ENCODE peak calls at places on chromosomes 2 and 18, in nine cellular contexts. X is brain microvascular endothelial cell; Q is heart right ventricle; W is AG04450; A is naive thymus-derived CD4-positive, alpha-beta T cell; Y is lung; F is lower lobe of right lung; K is left lung; C is right lobe of liver. J is an unnamed sample.

GRCh38 chr2:99035920-99036319 is 99.9 kb upstream of the CRACDL start:
- DNase-seq in A (no peak), F (no peak), Y (no peak), Q (no peak), C (no peak), K (no peak), W (no peak), X (no peak), J (no peak)

GRCh38 chr2:55459741-55460274 is 40.2 kb upstream of the CCDC88A start:
- DNase-seq in C (no peak), A (no peak), Y (no peak), K (no peak), F (no peak), Q (no peak), X (no peak), W (no peak), J (no peak)

GRCh38 chr18:59065684-59066083 is 74.0 kb upstream of the SEC11C start:
- DNase-seq in X (no peak), C (no peak), W (no peak), Y (no peak), F (no peak), K (no peak), A (no peak), Q (no peak), J (no peak)

GRCh38 chr2:105521176-105521575 is 122.3 kb upstream of the FHL2 start:
- DNase-seq in Q (no peak), Y (no peak), X (no peak), C (no peak), K (no peak), W (no peak), A (no peak), F (no peak), J (no peak)

GRCh38 chr2:86025229-86025820 is 80.4 kb downstream of the POLR1A start:
- DNase-seq in F (no peak), X (no peak), Y (no peak), Q (no peak), C (no peak), A (no peak), K (no peak), W (no peak), J (no peak)

GRCh38 chr2:223936862-223937326 is 8.2 kb downstream of the WDFY1 start:
- DNase-seq in Y (no peak), C (no peak), F (no peak), A (no peak), K (no peak), Q (no peak), W (no peak), X (no peak), J (no peak)

GRCh38 chr2:150832686-150833085 is 345.2 kb upstream of the RND3 start:
- DNase-seq in F (no peak), A (no peak), W (no peak), Y (no peak), K (no peak), X (no peak), C (no peak), Q (no peak), J (no peak)

GRCh38 chr2:11842324-11842723 is 95.9 kb downstream of the LPIN1 start:
- DNase-seq in W (no peak), F (no peak), X (no peak), Y (no peak), K (no peak), A (no peak), Q (no peak), C (no peak), J (no peak)

GRCh38 chr2:118865106-118865505 is 17.7 kb upstream of the EN1 start:
- DNase-seq in Q (peak), X (peak), Y (no peak), F (no peak), C (no peak), A (no peak), W (no peak), K (no peak), J (no peak)

GRCh38 chr2:223596208-223596607 is 6.0 kb downstream of the SCG2 start:
- DNase-seq in Y (no peak), F (no peak), W (no peak), K (no peak), C (no peak), Q (no peak), X (no peak), A (no peak), J (no peak)

GRCh38 chr2:48883661-48884060 is 128.1 kb upstream of the LHCGR start:
- DNase-seq in X (no peak), K (no peak), W (no peak), A (no peak), C (no peak), Y (no peak), F (no peak), Q (no peak), J (no peak)

GRCh38 chr2:68362069-68362468 is 3.0 kb upstream of the PLEK start:
- DNase-seq in A (peak), C (peak), X (peak), Q (peak), K (peak), W (no peak), F (peak), Y (peak), J (peak)

GRCh38 chr2:3647246-3647645 is 10.8 kb upstream of the ALLC start:
- DNase-seq in F (no peak), A (no peak), X (no peak), C (no peak), W (no peak), Q (no peak), Y (no peak), K (peak), J (no peak)

GRCh38 chr2:221596192-221596591 is 24.1 kb upstream of the EPHA4 start:
- DNase-seq in X (peak), F (no peak), K (no peak), A (no peak), Y (no peak), C (no peak), Q (no peak), W (no peak), J (no peak)

GRCh38 chr2:230940476-230940815 is 15.4 kb upstream of the GPR55 start:
- DNase-seq in X (no peak), F (peak), W (no peak), A (no peak), C (no peak), Q (no peak), K (no peak), Y (no peak), J (no peak)

GRCh38 chr2:95310211-95310610 is 13.1 kb downstream of the KCNIP3 start:
- DNase-seq in A (no peak), X (no peak), K (no peak), F (no peak), Q (no peak), Y (no peak), C (no peak), W (no peak), J (no peak)

GRCh38 chr2:172282944-172283343 is 144.4 kb upstream of the ITGA6 start:
- DNase-seq in C (no peak), F (no peak), Q (no peak), K (no peak), A (no peak), X (peak), Y (no peak), W (peak), J (no peak)

GRCh38 chr2:234147335-234147861 is 96.9 kb downstream of the SPP2 start:
- DNase-seq in F (no peak), W (no peak), Q (no peak), C (no peak), X (no peak), Y (no peak), A (peak), K (no peak), J (no peak)

GRCh38 chr18:68186039-68186438 is 528.9 kb downstream of the TMX3 start:
- DNase-seq in Y (no peak), F (no peak), W (no peak), Q (no peak), C (no peak), K (no peak), X (no peak), A (no peak), J (no peak)

GRCh38 chr2:46460991-46461715 is 18.2 kb upstream of the TMEM247 start:
- DNase-seq in X (peak), Y (peak), W (peak), A (peak), Q (peak), K (peak), F (peak), C (peak), J (peak)

GRCh38 chr2:238598802-238599530 is 172.2 kb downstream of the ASB1 start:
- DNase-seq in Y (no peak), F (no peak), X (no peak), C (no peak), Q (no peak), K (no peak), A (no peak), W (no peak), J (no peak)

GRCh38 chr18:57230861-57231260 is 84.0 kb downstream of the BOD1L2 start:
- DNase-seq in Y (no peak), F (no peak), K (no peak), W (no peak), A (no peak), X (no peak), Q (no peak), C (no peak), J (no peak)

GRCh38 chr2:174493549-174494331 is 6.9 kb upstream of the GPR155 start:
- DNase-seq in Y (no peak), Q (no peak), K (no peak), W (no peak), X (no peak), C (no peak), F (no peak), A (no peak), J (no peak)

GRCh38 chr2:11955314-11955713 is 208.9 kb downstream of the LPIN1 start:
- DNase-seq in F (no peak), C (no peak), Q (no peak), K (no peak), W (no peak), A (no peak), X (no peak), Y (no peak), J (no peak)

GRCh38 chr2:173214213-173214612 is 138.6 kb downstream of the MAP3K20 start:
- DNase-seq in K (no peak), Y (no peak), W (no peak), C (no peak), Q (no peak), A (no peak), X (no peak), F (no peak), J (no peak)

GRCh38 chr2:11112870-11113428 is 42.3 kb upstream of the SLC66A3 start:
- DNase-seq in C (no peak), X (no peak), Q (no peak), F (no peak), A (no peak), K (no peak), W (no peak), Y (no peak), J (no peak)

GRCh38 chr2:60149151-60149550 is 404.3 kb downstream of the BCL11A start:
- DNase-seq in Y (no peak), Q (no peak), C (no peak), F (no peak), A (no peak), K (no peak), W (no peak), X (no peak), J (no peak)

GRCh38 chr18:13381907-13382682 is 163.5 kb downstream of the LDLRAD4 start:
- DNase-seq in F (peak), X (peak), Q (peak), A (peak), W (no peak), Y (peak), K (peak), C (no peak), J (peak)
- H3K27ac ChIP-seq in F (peak), X (peak), Q (peak), A (peak), W (no peak), Y (peak), K (peak), C (peak), J (peak)

DNA sequence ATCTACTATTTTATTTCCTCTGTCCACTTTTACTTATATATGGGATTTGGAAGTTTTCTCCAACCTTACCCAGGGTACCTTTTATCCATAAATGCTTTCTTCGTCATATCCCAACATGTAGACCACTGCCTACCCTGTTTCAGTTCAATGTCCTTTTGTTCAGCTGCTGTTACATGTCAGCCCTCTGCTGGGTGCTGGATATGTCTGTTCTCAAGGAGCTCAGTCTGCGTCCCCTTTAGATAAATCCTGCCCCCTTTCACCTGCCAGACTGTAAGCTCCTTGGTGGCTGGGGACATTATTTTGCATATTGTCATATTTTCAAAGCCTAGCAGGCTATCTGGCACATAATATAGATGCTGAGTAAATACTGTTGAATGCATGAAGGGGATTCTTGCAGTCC is 53.2 kb downstream of the NEMP2 start:
- DNase-seq in F (no peak), X (no peak), A (no peak), C (no peak), W (no peak), Y (no peak), K (no peak), Q (no peak), J (no peak)
- H3K27ac ChIP-seq in F (no peak), X (no peak), A (no peak), C (no peak), W (no peak), Y (no peak), K (no peak), Q (no peak), J (no peak)

DNA sequence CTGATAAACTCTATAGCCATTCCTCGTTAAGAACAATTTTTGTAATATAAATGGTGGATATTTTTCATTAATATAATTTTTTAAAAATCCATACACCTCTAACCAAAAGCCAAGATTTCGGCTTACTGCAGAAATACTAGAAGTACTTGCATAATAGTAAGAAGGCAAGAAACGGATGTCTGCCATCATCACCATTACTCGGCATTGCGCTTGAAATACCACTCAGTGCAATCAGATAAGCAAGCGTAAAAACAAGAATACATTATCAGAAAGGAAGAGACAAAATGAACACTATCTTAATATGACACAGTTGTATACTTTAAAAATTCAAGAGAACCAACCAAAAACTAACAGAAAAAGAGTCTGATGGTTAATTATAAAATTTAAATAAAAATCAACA is 15.2 kb upstream of the BOLA3 start:
- DNase-seq in K (no peak), A (no peak), F (no peak), C (no peak), Y (no peak), X (no peak), W (no peak), Q (no peak), J (no peak)
- H3K27ac ChIP-seq in K (no peak), A (no peak), F (no peak), C (no peak), Y (no peak), X (no peak), W (no peak), Q (no peak), J (no peak)

DNA sequence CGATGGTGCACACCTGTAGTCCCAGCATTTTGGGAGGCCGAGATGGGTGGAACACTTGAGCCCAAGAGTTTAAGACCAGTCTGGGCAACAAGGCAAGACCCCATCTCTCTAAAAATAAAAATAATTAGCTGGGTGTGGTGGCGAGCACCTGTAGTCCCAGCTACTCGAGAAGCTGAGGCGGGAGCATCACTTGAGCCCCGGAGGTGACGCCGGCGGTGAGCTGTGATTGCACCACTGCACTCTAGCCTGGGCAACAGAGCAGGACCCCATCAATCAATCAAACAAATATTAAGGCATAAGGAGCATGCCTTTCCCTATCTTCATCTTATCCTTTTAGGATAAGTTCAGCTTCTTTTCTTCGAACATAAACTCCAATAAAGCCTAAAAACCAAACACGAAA is 1.1 kb downstream of the WDSUB1 start:
- DNase-seq in F (peak), Y (no peak), Q (no peak), K (no peak), W (no peak), C (no peak), A (no peak), X (no peak), J (no peak)
- H3K27ac ChIP-seq in F (peak), Y (peak), Q (peak), K (peak), W (no peak), C (no peak), A (no peak), X (peak), J (peak)

GRCh38 chr2:15652316-15653276 is 60.9 kb downstream of the DDX1 start:
- DNase-seq in W (no peak), A (no peak), K (no peak), Y (no peak), F (no peak), Q (no peak), C (no peak), X (no peak), J (no peak)
- H3K27ac ChIP-seq in W (no peak), A (no peak), K (no peak), Y (no peak), F (no peak), Q (no peak), C (no peak), X (no peak), J (no peak)

J was measured in colonic mucosa.